ENCODE peak calls at places on chromosomes 13 and 19, in four cellular contexts. B is HEK293T, I is K562, Q is HepG2. C is an unnamed sample.

GRCh38 chr19:3479819-3480215 is 508 bp downstream of the SMIM24 start:
- DNase-seq in B (peak; percentile 72), I (peak; percentile 85), Q (no peak), C (no peak)

GRCh38 chr13:80572308-80572676 is 231.4 kb upstream of the SPRY2 start:
- DNase-seq in B (no peak), I (no peak), Q (no peak), C (no peak)

GRCh38 chr13:53782400-53783030 is 753.9 kb downstream of the OLFM4 start:
- DNase-seq in B (peak; percentile 46), I (no peak), Q (peak; percentile 33), C (peak; percentile 3)

GRCh38 chr19:13788991-13789390 is 6.3 kb upstream of the ZSWIM4 start:
- DNase-seq in B (no peak), I (no peak), Q (no peak), C (no peak)

GRCh38 chr13:110920038-110920437 is 5.2 kb upstream of the ANKRD10 start:
- DNase-seq in B (no peak), I (no peak), Q (no peak), C (no peak)

GRCh38 chr19:19822148-19822429 is 539 bp upstream of the ZNF506 start:
- DNase-seq in B (no peak), I (no peak), Q (no peak), C (no peak)

GRCh38 chr13:46405457-46405856 is 18.4 kb upstream of the RUBCNL start:
- DNase-seq in B (no peak), I (no peak), Q (no peak), C (no peak)

GRCh38 chr19:41303941-41304340 is 6.0 kb upstream of the CCDC97 start:
- DNase-seq in B (no peak), I (no peak), Q (no peak), C (no peak)

GRCh38 chr19:35013820-35014754 is 14.0 kb downstream of the GRAMD1A start:
- DNase-seq in B (no peak), I (no peak), Q (no peak), C (no peak)

GRCh38 chr13:50529154-50529882 is 314.2 kb downstream of the DLEU7 start:
- DNase-seq in B (peak; percentile 69), I (no peak), Q (no peak), C (no peak)

GRCh38 chr19:16654151-16654550 is 5.8 kb downstream of the SMIM7 start:
- DNase-seq in B (peak; percentile 39), I (peak; percentile 73), Q (peak; percentile 35), C (no peak)

GRCh38 chr19:6271721-6272410 is 7.9 kb downstream of the MLLT1 start:
- DNase-seq in B (peak; percentile 20), I (peak; percentile 73), Q (no peak), C (no peak)

GRCh38 chr19:283395-283794 is 7.8 kb downstream of the PLPP2 start:
- DNase-seq in B (no peak), I (no peak), Q (no peak), C (no peak)

GRCh38 chr19:3798137-3798536 is 12.0 kb upstream of the MATK start:
- DNase-seq in B (no peak), I (no peak), Q (no peak), C (no peak)

GRCh38 chr19:49554701-49555181 is 25.6 kb downstream of the NOSIP start:
- DNase-seq in B (no peak), I (no peak), Q (no peak), C (no peak)

GRCh38 chr13:70203661-70204229 is 95.5 kb upstream of the KLHL1 start:
- DNase-seq in B (no peak), I (no peak), Q (peak; percentile 14), C (no peak)

GRCh38 chr13:21395953-21396352 is 63.1 kb downstream of the ZDHHC20 start:
- DNase-seq in B (no peak), I (no peak), Q (no peak), C (no peak)

GRCh38 chr19:16076154-16076957 is at the start of gene TPM4:
- DNase-seq in B (peak; percentile 76), I (peak; percentile 82), Q (peak; percentile 88), C (peak; percentile 74)

GRCh38 chr13:99034333-99035085 is 56.6 kb upstream of the DOCK9 start:
- DNase-seq in B (no peak), I (no peak), Q (no peak), C (no peak)

GRCh38 chr19:56053596-56053995 is 67.0 kb downstream of the NLRP5 start:
- DNase-seq in B (no peak), I (no peak), Q (no peak), C (no peak)

GRCh38 chr13:57408312-57408711 is 223.2 kb upstream of the PCDH17 start:
- DNase-seq in B (no peak), I (no peak), Q (no peak), C (no peak)

GRCh38 chr13:112194579-112194978 is 127.6 kb downstream of the SOX1 start:
- DNase-seq in B (no peak), I (no peak), Q (no peak), C (no peak)

GRCh38 chr19:30927705-30928104 is 421.5 kb downstream of the TSHZ3 start:
- DNase-seq in B (no peak), I (no peak), Q (no peak), C (no peak)

GRCh38 chr13:42354246-42355117 is 82.5 kb downstream of the AKAP11 start:
- DNase-seq in B (no peak), I (no peak), Q (no peak), C (peak; percentile 53)

GRCh38 chr13:61988810-61989209 is 573.2 kb upstream of the PCDH20 start:
- DNase-seq in B (no peak), I (no peak), Q (no peak), C (no peak)

GRCh38 chr13:61600360-61601033 is 184.8 kb upstream of the PCDH20 start:
- DNase-seq in B (no peak), I (no peak), Q (no peak), C (no peak)

GRCh38 chr13:28535734-28536133 is 40.8 kb upstream of the FLT1 start:
- DNase-seq in B (no peak), I (no peak), Q (no peak), C (no peak)
- TF ChIP-seq FOXK2 in B (no peak), I (no peak), Q (no peak), C (no peak)

GRCh38 chr19:46916971-46917370 is 56.2 kb downstream of the ARHGAP35 start:
- DNase-seq in B (no peak), I (no peak), Q (no peak), C (peak; percentile 24)

GRCh38 chr19:46915386-46915785 is 54.6 kb downstream of the ARHGAP35 start:
- DNase-seq in B (no peak), I (no peak), Q (peak; percentile 53), C (no peak)

GRCh38 chr19:46922465-46922864 is 61.7 kb downstream of the ARHGAP35 start:
- DNase-seq in B (no peak), I (no peak), Q (no peak), C (no peak)

GRCh38 chr19:46920341-46920740 is 59.5 kb downstream of the ARHGAP35 start:
- DNase-seq in B (no peak), I (no peak), Q (no peak), C (no peak)

GRCh38 chr19:46919324-46919723 is 58.5 kb downstream of the ARHGAP35 start:
- DNase-seq in B (no peak), I (no peak), Q (no peak), C (no peak)
- TF ChIP-seq BHLHE40 in B (no peak), I (no peak), Q (no peak), C (no peak)

GRCh38 chr13:28710161-28710560 is 8.6 kb downstream of the SLC46A3 start:
- DNase-seq in B (no peak), I (no peak), Q (no peak), C (no peak)
- TF ChIP-seq FOXK2 in B (no peak), I (no peak), Q (no peak), C (no peak)

GRCh38 chr13:39935155-39935554 is 279.7 kb downstream of the COG6 start:
- DNase-seq in B (no peak), I (no peak), Q (no peak), C (no peak)

GRCh38 chr13:39929583-39929982 is 274.1 kb downstream of the COG6 start:
- DNase-seq in B (no peak), I (no peak), Q (no peak), C (no peak)

GRCh38 chr13:39930060-39930459 is 274.6 kb downstream of the COG6 start:
- DNase-seq in B (no peak), I (no peak), Q (no peak), C (no peak)

GRCh38 chr13:39930544-39931444 is 275.3 kb downstream of the COG6 start:
- DNase-seq in B (no peak), I (no peak), Q (no peak), C (no peak)

GRCh38 chr13:39931505-39931904 is 276.0 kb downstream of the COG6 start:
- DNase-seq in B (no peak), I (no peak), Q (peak; percentile 12), C (no peak)
- TF ChIP-seq BHLHE40 in B (no peak), I (no peak), Q (no peak), C (no peak)